ENCODE peak calls at places on chromosome 6, in ten cellular contexts. T is astrocyte, M is PC-3, R is Panc1, Q is fibroblast of lung, C is left ventricle myocardium inferior, X is mammary epithelial cell, F is stomach, Y is substantia nigra, S is IMR-90. Z is an unnamed sample.

GRCh38 chr6:83265384-83265783 is 72.2 kb downstream of the RWDD2A start:
- DNase-seq in M (peak; percentile 65), R (no peak), T (peak; percentile 69), F (no peak), S (peak; percentile 73), C (no peak), X (peak; percentile 72), Q (peak; percentile 39), Y (no peak), Z (no peak)

GRCh38 chr6:164398647-164399046 is 910.8 kb downstream of the C6orf118 start:
- DNase-seq in Y (no peak), X (no peak), C (no peak), S (no peak), M (peak; percentile 15), R (no peak), F (no peak), T (no peak), Q (no peak), Z (no peak)

GRCh38 chr6:108689279-108690161 is 128.8 kb downstream of the FOXO3 start:
- DNase-seq in Y (peak; percentile 55), M (peak; percentile 92), Q (peak; percentile 99), R (no peak), X (peak; percentile 100), T (peak; percentile 80), S (peak; percentile 94), C (peak; percentile 88), F (peak; percentile 94), Z (no peak)

GRCh38 chr6:42166444-42167141 is 6.6 kb upstream of the GUCA1A start:
- DNase-seq in R (peak; percentile 78), C (peak; percentile 44), Q (peak; percentile 76), X (peak; percentile 78), Y (peak; percentile 5), T (peak; percentile 22), F (peak; percentile 76), M (peak; percentile 94), S (peak; percentile 55), Z (no peak)

GRCh38 chr6:143976834-143977354 is 31.2 kb downstream of the PLAGL1 start:
- DNase-seq in T (no peak), Y (no peak), R (no peak), Q (no peak), C (no peak), M (no peak), S (no peak), X (no peak), F (no peak), Z (no peak)

GRCh38 chr6:16355238-16355637 is 116.9 kb downstream of the GMPR start:
- DNase-seq in M (no peak), Q (no peak), F (no peak), C (no peak), S (no peak), T (no peak), X (no peak), R (no peak), Y (no peak), Z (no peak)

GRCh38 chr6:74879970-74880369 is 325.9 kb downstream of the COL12A1 start:
- DNase-seq in C (no peak), T (no peak), F (no peak), R (no peak), S (peak; percentile 22), M (no peak), Y (no peak), Q (peak; percentile 43), X (no peak), Z (no peak)

GRCh38 chr6:33313105-33313708 is 671 bp downstream of the TAPBP start:
- DNase-seq in F (peak; percentile 46), Y (no peak), Q (peak; percentile 27), T (no peak), R (no peak), M (no peak), S (peak; percentile 31), X (peak; percentile 37), C (peak; percentile 62), Z (no peak)

GRCh38 chr6:130643361-130643760 is 183.8 kb upstream of the SMLR1 start:
- DNase-seq in M (no peak), T (no peak), C (no peak), X (no peak), Q (no peak), R (no peak), F (no peak), S (no peak), Y (no peak), Z (no peak)

GRCh38 chr6:134416501-134417154 is 98.7 kb upstream of the SGK1 start:
- DNase-seq in R (no peak), Y (no peak), X (no peak), Q (no peak), M (no peak), S (peak; percentile 61), C (no peak), F (no peak), T (peak; percentile 75), Z (no peak)

GRCh38 chr6:16432075-16433032 is 194.0 kb downstream of the GMPR start:
- DNase-seq in R (no peak), C (no peak), X (no peak), Q (peak; percentile 89), Y (no peak), S (peak; percentile 83), T (peak; percentile 62), M (peak; percentile 45), F (peak; percentile 39), Z (peak; percentile 86)

GRCh38 chr6:111763381-111763780 is 109.9 kb downstream of the FYN start:
- DNase-seq in X (no peak), S (peak; percentile 80), Y (no peak), Q (peak; percentile 44), M (no peak), C (no peak), F (no peak), T (peak; percentile 38), R (no peak), Z (no peak)
- H3K27ac ChIP-seq in X (no peak overlapping the region), S (no peak overlapping the region), Y (no peak overlapping the region), Q (no peak overlapping the region), M (no peak overlapping the region), C (peak overlapping the region; percentile 81), F (no peak overlapping the region), T (peak overlapping the region; percentile 45), R (no peak overlapping the region), Z (peak overlapping the region; percentile 93)

GRCh38 chr6:711925-712324 is 19.0 kb upstream of the EXOC2 start:
- DNase-seq in X (no peak), F (no peak), R (no peak), S (no peak), C (no peak), M (no peak), Y (no peak), Q (no peak), T (no peak), Z (no peak)

GRCh38 chr6:714100-714499 is 21.2 kb upstream of the EXOC2 start:
- DNase-seq in Y (no peak), S (no peak), R (no peak), Q (no peak), X (no peak), C (no peak), M (no peak), F (no peak), T (no peak), Z (no peak)

GRCh38 chr6:710601-711571 is 17.9 kb upstream of the EXOC2 start:
- DNase-seq in Y (no peak), S (peak; percentile 79), R (no peak), F (peak; percentile 61), X (peak; percentile 21), T (peak; percentile 57), Q (peak; percentile 87), C (peak; percentile 61), M (peak; percentile 54), Z (no peak)

GRCh38 chr6:713351-713750 is 20.4 kb upstream of the EXOC2 start:
- DNase-seq in X (no peak), T (no peak), F (no peak), M (no peak), R (no peak), Y (no peak), S (peak; percentile 4), Q (no peak), C (no peak), Z (no peak)

DNA sequence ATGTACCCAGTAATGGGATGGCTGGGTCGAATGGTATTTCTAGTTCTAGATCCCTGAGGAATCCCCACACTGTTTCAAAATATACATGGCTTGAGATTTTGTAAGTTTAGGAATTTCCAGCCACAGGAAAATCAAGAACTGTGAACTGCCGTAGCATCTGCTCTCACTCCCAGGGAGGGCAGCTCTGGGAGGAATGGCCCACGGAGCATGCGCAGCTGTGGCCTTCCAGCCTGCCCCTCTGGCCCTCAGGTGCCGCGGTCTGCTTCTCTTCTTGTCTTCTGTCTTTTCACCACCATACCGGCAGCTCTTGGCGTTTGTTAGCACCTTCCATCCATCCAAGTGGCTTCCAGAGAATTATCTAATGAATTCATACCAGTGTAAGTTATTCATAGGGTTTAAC is 19.9 kb upstream of the EXOC2 start:
- DNase-seq in R (no peak), Y (no peak), T (no peak), X (no peak), M (no peak), S (no peak), F (no peak), Q (no peak), C (no peak), Z (no peak)
- H3K27ac ChIP-seq in R (no peak overlapping the region), Y (no peak overlapping the region), T (no peak overlapping the region), X (no peak overlapping the region), M (no peak overlapping the region), S (no peak overlapping the region), F (no peak overlapping the region), Q (no peak overlapping the region), C (peak overlapping the region; percentile 22), Z (no peak overlapping the region)

GRCh38 chr6:145814035-145814500 is 527 bp downstream of the FBXO30 start:
- DNase-seq in C (peak; percentile 33), F (no peak), T (peak; percentile 34), R (peak; percentile 65), Y (peak; percentile 27), X (peak; percentile 60), S (no peak), M (peak; percentile 17), Q (no peak), Z (peak; percentile 37)

GRCh38 chr6:145815351-145815772 is 767 bp upstream of the FBXO30 start:
- DNase-seq in F (no peak), M (no peak), C (peak; percentile 16), Y (no peak), S (peak; percentile 8), R (no peak), Q (peak; percentile 21), T (peak; percentile 15), X (no peak), Z (no peak)

GRCh38 chr6:145816392-145816791 is 1.8 kb upstream of the FBXO30 start:
- DNase-seq in S (no peak), X (no peak), C (no peak), T (no peak), R (no peak), Y (no peak), Q (no peak), M (no peak), F (no peak), Z (no peak)

GRCh38 chr6:145814501-145815350 is at the start of gene FBXO30:
- DNase-seq in R (peak; percentile 48), C (peak; percentile 93), T (peak; percentile 72), M (peak; percentile 75), Y (peak; percentile 91), Q (peak; percentile 89), X (peak; percentile 83), F (peak; percentile 89), S (peak; percentile 80), Z (peak; percentile 22)

GRCh38 chr6:145815875-145816274 is 1.3 kb upstream of the FBXO30 start:
- DNase-seq in Y (no peak), T (no peak), M (no peak), X (no peak), S (peak; percentile 40), Q (peak; percentile 11), R (no peak), F (no peak), C (no peak), Z (no peak)
- H3K27ac ChIP-seq in Y (no peak overlapping the region), T (peak overlapping the region; percentile 91), M (no peak overlapping the region), X (no peak overlapping the region), S (peak overlapping the region; percentile 52), Q (peak overlapping the region; percentile 95), R (peak overlapping the region; percentile 95), F (no peak overlapping the region), C (peak overlapping the region; percentile 97), Z (no peak overlapping the region)

GRCh38 chr6:160120087-160120486 is 1.5 kb upstream of the SLC22A1 start:
- DNase-seq in F (no peak), S (no peak), Q (no peak), Y (no peak), R (no peak), T (no peak), M (no peak), X (no peak), C (no peak), Z (no peak)
- H3K27ac ChIP-seq in F (no peak overlapping the region), S (no peak overlapping the region), Q (no peak overlapping the region), Y (no peak overlapping the region), R (no peak overlapping the region), T (no peak overlapping the region), M (no peak overlapping the region), X (no peak overlapping the region), C (no peak overlapping the region), Z (no peak overlapping the region)